ENCODE peak calls at places on chromosomes 3 and 15, in ten cellular contexts. G, O, M, H, F, J, Q, U, S and D are unnamed samples.

GRCh38 chr3:22795917-22796316 is 407.2 kb upstream of the UBE2E2 start:
- DNase-seq in G (no peak), O (no peak), M (no peak), H (no peak), F (no peak), J (no peak), Q (no peak), U (no peak), S (no peak), D (no peak)

GRCh38 chr3:24235121-24235520 is 259.5 kb downstream of the THRB start:
- DNase-seq in G (no peak), O (no peak), M (no peak), H (no peak), F (no peak), J (no peak), Q (no peak), U (no peak), S (no peak), D (no peak)

GRCh38 chr3:64266065-64266874 is 41.0 kb upstream of the PRICKLE2 start:
- DNase-seq in G (no peak), O (no peak), M (peak), H (peak), F (peak), J (no peak), Q (no peak), U (no peak), S (peak), D (peak)

GRCh38 chr3:48125026-48125704 is 63.1 kb downstream of the CDC25A start:
- DNase-seq in G (no peak), O (no peak), M (no peak), H (peak), F (peak), J (no peak), Q (no peak), U (peak), S (peak), D (no peak)

GRCh38 chr3:196513697-196514349 is 1.3 kb downstream of the SMCO1 start:
- DNase-seq in G (no peak), O (no peak), M (no peak), H (no peak), F (no peak), J (no peak), Q (no peak), U (no peak), S (peak), D (no peak)

GRCh38 chr3:113304856-113305540 is 93.6 kb downstream of the BOC start:
- DNase-seq in G (no peak), O (no peak), M (no peak), H (no peak), F (no peak), J (no peak), Q (no peak), U (no peak), S (no peak), D (no peak)

GRCh38 chr3:153026026-153026425 is 136.0 kb upstream of the RAP2B start:
- DNase-seq in G (no peak), O (no peak), M (no peak), H (no peak), F (peak), J (no peak), Q (no peak), U (no peak), S (peak), D (no peak)

GRCh38 chr3:195921334-195921771 is 13.0 kb upstream of the TNK2 start:
- DNase-seq in G (no peak), O (no peak), M (no peak), H (no peak), F (no peak), J (no peak), Q (peak), U (no peak), S (no peak), D (no peak)

GRCh38 chr3:22450785-22451400 is 699.9 kb upstream of the ZNF385D start:
- DNase-seq in G (no peak), O (no peak), M (no peak), H (no peak), F (peak), J (no peak), Q (no peak), U (no peak), S (peak), D (no peak)

GRCh38 chr15:95304874-95305271 is 1025.6 kb upstream of the NR2F2 start:
- DNase-seq in G (no peak), O (no peak), M (no peak), H (no peak), F (no peak), J (no peak), Q (no peak), U (no peak), S (no peak), D (no peak)

GRCh38 chr3:38141952-38142273 is 3.5 kb downstream of the MYD88 start:
- DNase-seq in G (peak), O (no peak), M (no peak), H (no peak), F (no peak), J (no peak), Q (no peak), U (no peak), S (no peak), D (no peak)

GRCh38 chr15:92439311-92439710 is 45.6 kb downstream of the ST8SIA2 start:
- DNase-seq in G (no peak), O (no peak), M (no peak), H (no peak), F (no peak), J (no peak), Q (no peak), U (no peak), S (no peak), D (no peak)

GRCh38 chr15:77631790-77632551 is 741 bp downstream of the LINGO1 start:
- DNase-seq in G (no peak), O (no peak), M (no peak), H (no peak), F (no peak), J (no peak), Q (no peak), U (no peak), S (no peak), D (no peak)

GRCh38 chr3:14535616-14536015 is 4.5 kb downstream of the GRIP2 start:
- DNase-seq in G (no peak), O (no peak), M (no peak), H (no peak), F (no peak), J (peak), Q (no peak), U (no peak), S (no peak), D (no peak)

GRCh38 chr3:10242182-10243065 is 5.8 kb upstream of the TATDN2 start:
- DNase-seq in G (peak), O (no peak), M (peak), H (no peak), F (peak), J (no peak), Q (no peak), U (no peak), S (peak), D (no peak)

GRCh38 chr3:94225176-94225742 is 162.4 kb downstream of the NSUN3 start:
- DNase-seq in G (no peak), O (no peak), M (no peak), H (no peak), F (peak), J (no peak), Q (no peak), U (no peak), S (no peak), D (no peak)

GRCh38 chr15:92682772-92683510 is 27.4 kb upstream of the FAM174B start:
- DNase-seq in G (no peak), O (no peak), M (peak), H (no peak), F (no peak), J (no peak), Q (no peak), U (no peak), S (peak), D (no peak)

GRCh38 chr15:60325905-60326304 is 71.9 kb downstream of the ANXA2 start:
- DNase-seq in G (no peak), O (no peak), M (no peak), H (no peak), F (no peak), J (no peak), Q (no peak), U (no peak), S (no peak), D (no peak)

GRCh38 chr3:100796556-100796955 is 87.3 kb downstream of the TFG start:
- DNase-seq in G (no peak), O (no peak), M (no peak), H (no peak), F (peak), J (no peak), Q (no peak), U (no peak), S (peak), D (no peak)

GRCh38 chr3:11514191-11514770 is 129.4 kb downstream of the VGLL4 start:
- DNase-seq in G (no peak), O (peak), M (peak), H (no peak), F (peak), J (no peak), Q (peak), U (peak), S (peak), D (no peak)

DNA sequence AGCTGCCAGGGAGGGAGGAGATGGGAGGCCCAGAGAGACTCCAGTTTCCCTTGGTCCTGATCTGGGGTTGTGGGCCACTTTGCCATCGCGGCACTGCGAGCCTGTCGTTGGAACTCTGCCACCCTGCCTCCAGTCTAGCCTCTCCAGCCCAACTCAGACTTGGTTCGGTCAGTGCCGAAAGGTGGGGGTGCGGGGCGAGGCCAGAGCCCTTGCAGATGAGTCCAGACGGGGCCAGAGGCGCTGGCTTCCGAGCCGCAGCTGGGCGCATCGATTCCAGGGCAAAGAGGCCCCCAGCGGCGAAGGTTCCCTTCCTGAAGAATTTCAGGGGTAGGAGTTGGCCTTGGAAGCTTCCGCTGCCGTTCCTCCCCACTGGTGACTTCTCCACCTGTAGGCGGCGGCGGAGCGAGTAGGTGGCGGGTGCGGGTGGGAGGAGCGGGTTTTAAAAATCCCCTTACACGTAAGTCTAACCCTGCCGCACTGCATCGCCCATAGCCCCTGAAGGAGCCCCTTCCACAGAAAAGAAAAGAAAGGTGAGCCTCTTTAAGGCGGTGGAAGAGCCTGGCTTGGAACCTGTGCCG is 5.1 kb downstream of the WNT5A start:
- DNase-seq in G (no peak), O (no peak), M (no peak), H (no peak), F (peak), J (no peak), Q (no peak), U (no peak), S (no peak), D (no peak)
- TF ChIP-seq CTCF in G (no peak), O (no peak), M (peak), H (peak), F (peak), J (no peak), Q (no peak), U (no peak), S (peak), D (no peak)

GRCh38 chr15:99076109-99076508 is 28.8 kb upstream of the SYNM start:
- DNase-seq in G (no peak), O (no peak), M (no peak), H (no peak), F (no peak), J (no peak), Q (no peak), U (no peak), S (no peak), D (no peak)
- H3K4me3 ChIP-seq in G (no peak), O (no peak), M (no peak), H (no peak), F (no peak), J (no peak), Q (peak), U (no peak), S (no peak), D (no peak)

DNA sequence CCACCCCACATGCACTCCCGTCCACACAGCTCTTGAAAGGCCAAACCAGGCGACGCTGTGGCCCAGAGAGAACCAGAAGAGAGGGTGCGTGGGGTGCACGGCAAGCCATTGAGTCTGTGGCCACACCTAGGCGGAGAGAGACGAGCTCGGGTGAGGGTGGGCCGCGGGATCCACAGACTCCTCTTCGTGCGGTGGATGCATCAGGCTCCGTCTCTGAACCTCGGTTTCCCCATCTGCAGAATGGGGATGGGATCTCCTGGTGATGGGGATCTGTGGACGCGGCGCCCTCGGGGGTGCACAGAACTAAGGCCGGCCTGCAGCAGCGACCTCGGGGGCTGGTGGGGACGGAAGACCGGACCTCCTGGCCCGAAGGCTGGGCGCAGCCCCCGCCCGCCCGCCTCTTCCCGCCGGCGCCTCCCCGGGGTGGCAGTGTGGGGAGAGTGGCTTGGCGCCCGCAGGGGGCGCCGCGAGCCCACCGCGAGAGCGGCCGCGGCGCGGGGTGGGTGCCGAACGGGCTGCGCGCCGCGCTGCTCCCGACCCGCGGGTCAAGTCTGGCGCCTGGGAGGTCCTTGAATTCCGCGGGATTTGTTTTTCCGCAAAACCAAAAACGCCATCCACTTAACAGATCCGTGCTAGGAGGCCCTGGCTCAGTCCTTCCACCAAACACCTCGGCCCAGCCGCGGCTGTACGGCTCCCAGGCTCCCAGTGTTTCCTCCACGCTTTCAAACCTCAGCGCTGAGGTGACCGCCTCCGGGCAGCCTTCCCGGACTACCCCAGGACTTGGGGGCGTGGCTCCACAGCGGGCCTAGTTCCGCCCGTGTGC is 13.2 kb upstream of the ADPGK start:
- DNase-seq in G (peak), O (peak), M (no peak), H (no peak), F (peak), J (peak), Q (peak), U (no peak), S (peak), D (no peak)
- TF ChIP-seq CTCF in G (peak), O (no peak), M (no peak), H (peak), F (peak), J (peak), Q (peak), U (peak), S (no peak), D (peak)

GRCh38 chr15:55873024-55873745 is 120.2 kb downstream of the NEDD4 start:
- DNase-seq in G (no peak), O (no peak), M (no peak), H (no peak), F (no peak), J (no peak), Q (no peak), U (no peak), S (peak), D (no peak)
- H3K4me3 ChIP-seq in G (no peak), O (no peak), M (no peak), H (no peak), F (no peak), J (no peak), Q (peak), U (no peak), S (no peak), D (no peak)

DNA sequence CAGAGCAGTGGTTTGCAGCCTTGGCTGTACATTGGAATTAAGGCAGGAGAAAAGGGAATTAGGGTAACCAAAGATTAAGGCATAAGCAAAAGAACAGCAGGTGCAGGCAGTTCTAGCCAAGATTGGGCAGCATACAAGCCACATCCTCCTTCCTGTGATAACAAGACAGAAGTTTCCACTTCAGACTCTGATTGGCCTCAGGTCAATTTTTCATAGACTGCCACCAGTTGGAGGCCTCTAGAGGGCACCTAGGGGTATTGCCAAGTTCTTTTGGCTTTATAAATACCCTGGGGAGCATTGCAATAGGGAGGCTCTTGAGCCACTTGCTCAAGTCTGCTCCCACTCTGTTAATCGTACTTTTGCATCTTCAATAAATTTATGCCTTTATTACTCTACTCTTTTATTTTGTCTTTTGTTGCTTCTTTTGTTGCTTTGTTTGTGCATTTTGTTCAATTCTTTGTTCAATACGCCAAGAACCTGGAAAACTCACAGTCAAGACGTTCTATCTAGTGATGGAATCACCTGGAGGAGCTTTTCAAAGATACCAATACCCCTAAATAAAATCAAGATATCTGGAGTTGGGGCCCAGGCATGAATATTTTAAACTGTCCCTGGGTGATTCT is 32.2 kb upstream of the FMN1 start:
- DNase-seq in G (no peak), O (peak), M (no peak), H (no peak), F (peak), J (no peak), Q (no peak), U (no peak), S (peak), D (peak)
- TF ChIP-seq CTCF in G (peak), O (no peak), M (peak), H (peak), F (peak), J (peak), Q (peak), U (no peak), S (peak), D (peak)

DNA sequence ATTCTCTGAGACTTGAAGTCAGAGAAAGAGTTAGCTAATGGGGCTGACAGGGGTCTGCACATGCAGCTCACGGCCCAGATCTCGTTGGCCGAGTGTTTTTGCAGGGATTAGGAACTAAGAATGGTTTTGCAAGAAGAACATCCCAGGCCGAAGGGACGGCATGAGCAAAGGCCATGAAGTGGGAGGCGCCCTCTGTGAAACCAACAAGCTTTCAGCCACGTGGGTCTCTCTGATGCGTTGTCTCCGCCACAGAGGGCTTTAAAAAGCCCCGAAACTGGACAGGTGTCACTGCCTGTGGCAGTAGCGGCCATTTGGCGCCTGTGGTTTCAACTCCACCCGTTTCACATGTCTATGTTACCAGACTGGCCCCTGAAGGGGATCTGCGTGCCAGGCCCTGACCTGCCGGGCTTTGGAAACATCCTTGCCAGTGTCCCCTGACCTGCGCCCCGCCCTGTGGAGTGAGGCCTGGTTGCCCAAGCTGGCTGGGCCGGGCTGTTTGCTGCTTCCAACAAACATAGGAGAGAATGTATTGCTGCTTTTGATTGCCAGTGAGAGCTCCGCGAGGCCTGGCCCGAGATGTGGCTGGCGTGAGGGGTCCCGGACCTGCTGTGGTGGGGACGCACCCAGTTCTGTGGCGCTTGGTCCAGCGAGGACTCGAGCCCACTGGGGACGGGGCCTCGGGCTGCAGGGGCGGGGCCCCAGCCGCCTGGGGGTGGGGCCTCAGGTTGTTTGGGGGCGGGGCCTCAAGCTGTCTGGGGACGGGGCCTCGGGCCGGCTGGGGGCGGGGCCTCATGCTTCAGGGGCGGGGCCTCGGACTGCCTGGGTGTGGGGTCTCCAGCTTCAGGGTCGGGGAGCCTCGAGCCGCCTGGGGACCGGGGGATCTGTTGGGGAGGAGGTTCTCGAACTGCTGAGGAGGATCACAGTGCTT is 30.4 kb downstream of the GOLGA6L2 start:
- DNase-seq in G (no peak), O (no peak), M (no peak), H (no peak), F (no peak), J (no peak), Q (peak), U (no peak), S (no peak), D (no peak)
- H3K4me3 ChIP-seq in G (no peak), O (no peak), M (no peak), H (no peak), F (no peak), J (no peak), Q (no peak), U (no peak), S (no peak), D (no peak)

GRCh38 chr15:25683911-25684310 is 179.2 kb downstream of the ATP10A start:
- DNase-seq in G (no peak), O (no peak), M (no peak), H (no peak), F (no peak), J (no peak), Q (no peak), U (no peak), S (no peak), D (no peak)
- TF ChIP-seq CTCF in G (no peak), O (no peak), M (no peak), H (no peak), F (no peak), J (no peak), Q (no peak), U (no peak), S (no peak), D (no peak)

DNA sequence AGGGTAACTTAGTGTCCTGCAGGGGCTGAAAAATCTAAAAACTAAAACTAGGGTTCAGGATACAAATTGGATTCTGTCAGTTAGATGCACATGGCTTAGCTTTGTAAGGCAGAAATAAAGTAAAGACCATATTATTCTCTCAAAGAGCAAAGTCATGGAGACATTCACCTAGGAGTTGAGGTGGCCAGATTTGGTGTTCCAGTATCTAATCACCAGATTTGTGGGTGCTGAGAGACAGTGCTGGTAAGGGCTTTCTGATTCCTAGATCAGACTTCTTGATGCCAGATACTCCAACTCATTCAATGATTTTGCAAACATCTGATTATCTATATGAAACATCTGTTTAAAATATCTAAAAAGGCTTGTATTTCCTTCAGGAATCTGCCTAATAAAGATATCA is 28.3 kb upstream of the TBC1D5 start:
- DNase-seq in G (no peak), O (no peak), M (no peak), H (no peak), F (no peak), J (no peak), Q (no peak), U (no peak), S (no peak), D (no peak)
- H3K4me3 ChIP-seq in G (no peak), O (no peak), M (no peak), H (no peak), F (no peak), J (no peak), Q (no peak), U (no peak), S (no peak), D (no peak)

GRCh38 chr3:134881305-134881704 is 86.2 kb downstream of the EPHB1 start:
- DNase-seq in G (no peak), O (no peak), M (no peak), H (no peak), F (no peak), J (no peak), Q (no peak), U (no peak), S (no peak), D (no peak)

GRCh38 chr3:134880431-134880830 is 85.4 kb downstream of the EPHB1 start:
- DNase-seq in G (no peak), O (no peak), M (no peak), H (no peak), F (no peak), J (no peak), Q (no peak), U (no peak), S (no peak), D (no peak)

GRCh38 chr3:134886991-134887390 is 91.9 kb downstream of the EPHB1 start:
- DNase-seq in G (no peak), O (no peak), M (no peak), H (no peak), F (no peak), J (no peak), Q (no peak), U (no peak), S (no peak), D (no peak)

GRCh38 chr3:134883697-134884385 is 88.8 kb downstream of the EPHB1 start:
- DNase-seq in G (no peak), O (no peak), M (no peak), H (no peak), F (no peak), J (no peak), Q (no peak), U (no peak), S (no peak), D (no peak)

GRCh38 chr3:134885877-134886621 is 91.0 kb downstream of the EPHB1 start:
- DNase-seq in G (no peak), O (no peak), M (peak), H (no peak), F (peak), J (no peak), Q (no peak), U (no peak), S (no peak), D (no peak)
- TF ChIP-seq CTCF in G (no peak), O (no peak), M (peak), H (no peak), F (no peak), J (no peak), Q (no peak), U (no peak), S (no peak), D (no peak)